ENCODE peak calls at places on chromosome 4, in seven cellular contexts. S is NCI-H69; C is kidney tubule cell; M is CD4-positive, CD25-positive, alpha-beta regulatory T cell; N is Right ventricle myocardium inferior; E is activated CD4-positive, alpha-beta T cell treated with anti-CD3 and anti-CD28 coated beads, Interleukin-2, amount 50 U/mL, for 1 hour; I is midbrain. O is an unnamed sample.

GRCh38 chr4:144712775-144713174 is 66.8 kb downstream of the HHIP start:
- DNase-seq in S (peak), I (no peak), N (no peak), C (peak), E (no peak), M (no peak), O (peak)

GRCh38 chr4:77990904-77991358 is 66.2 kb upstream of the FRAS1 start:
- DNase-seq in C (peak), I (no peak), S (no peak), N (no peak), E (no peak), M (no peak), O (no peak)

GRCh38 chr4:152255437-152255836 is 280.5 kb downstream of the FBXW7 start:
- DNase-seq in C (peak), I (no peak), S (peak), N (no peak), E (peak), M (peak), O (peak)

GRCh38 chr4:140856692-140857091 is 100.5 kb upstream of the TBC1D9 start:
- DNase-seq in S (peak), E (no peak), I (no peak), C (peak), M (no peak), N (no peak), O (peak)

GRCh38 chr4:84697159-84697558 is 114.2 kb downstream of the CDS1 start:
- DNase-seq in M (no peak), I (no peak), N (no peak), S (no peak), C (no peak), E (no peak), O (no peak)

GRCh38 chr4:33831667-33832066 is 2412.6 kb downstream of the ARAP2 start:
- DNase-seq in C (peak), E (no peak), N (no peak), I (no peak), S (no peak), M (no peak), O (peak)

GRCh38 chr4:37549003-37549402 is 137.2 kb downstream of the RELL1 start:
- DNase-seq in M (no peak), C (peak), N (no peak), E (no peak), I (no peak), S (no peak), O (peak)

GRCh38 chr4:156188596-156188995 is 234.9 kb upstream of the CTSO start:
- DNase-seq in E (no peak), C (no peak), M (no peak), I (no peak), N (no peak), S (no peak), O (no peak)

GRCh38 chr4:86014599-86014998 is 345.3 kb downstream of the MAPK10 start:
- DNase-seq in M (no peak), N (no peak), E (no peak), S (no peak), I (no peak), C (no peak), O (no peak)

GRCh38 chr4:65416875-65417274 is 253.4 kb downstream of the EPHA5 start:
- DNase-seq in I (no peak), M (no peak), C (no peak), S (peak), E (no peak), N (no peak), O (no peak)